ENCODE peak calls at places on chromosome 19, in five cellular contexts. K is gastrocnemius medialis, T is upper lobe of right lung, L is tibial artery, H is MM.1S. B is an unnamed sample.

GRCh38 chr19:53785196-53785889 is 38.8 kb downstream of the NLRP12 start:
- DNase-seq in H (no peak), L (no peak), K (no peak), T (no peak), B (no peak)

GRCh38 chr19:14375582-14376291 is 5.5 kb upstream of the ADGRE5 start:
- DNase-seq in L (peak), K (peak), T (no peak), H (no peak), B (no peak)

GRCh38 chr19:50320051-50320450 is 9.1 kb downstream of the KCNC3 start:
- DNase-seq in T (no peak), H (no peak), K (no peak), L (no peak), B (no peak)

GRCh38 chr19:9865732-9866627 is 30.9 kb downstream of the PIN1 start:
- DNase-seq in K (no peak), T (no peak), L (no peak), H (peak), B (peak)

GRCh38 chr19:40982594-40983101 is 8.4 kb upstream of the CYP2B6 start:
- DNase-seq in L (no peak), T (no peak), H (no peak), K (no peak), B (no peak)

GRCh38 chr19:15300533-15301194 is 31.7 kb downstream of the BRD4 start:
- DNase-seq in H (no peak), K (no peak), T (no peak), L (no peak), B (no peak)

GRCh38 chr19:6233827-6234511 is 45.8 kb downstream of the MLLT1 start:
- DNase-seq in K (peak), H (no peak), L (no peak), T (peak), B (no peak)

GRCh38 chr19:43820098-43820860 is 6.8 kb upstream of the ZNF283 start:
- DNase-seq in K (no peak), H (no peak), T (peak), L (no peak), B (no peak)

GRCh38 chr19:50430888-50431342 is 1.8 kb upstream of the MYBPC2 start:
- DNase-seq in L (no peak), T (no peak), H (no peak), K (no peak), B (no peak)

GRCh38 chr19:7004313-7004931 is 16.8 kb downstream of the MBD3L2B start:
- DNase-seq in K (no peak), T (no peak), L (no peak), H (peak), B (peak)

GRCh38 chr19:51339687-51340656 is 2.0 kb downstream of the VSIG10L start:
- DNase-seq in K (peak), L (peak), T (peak), H (no peak), B (peak)

GRCh38 chr19:44602071-44602470 is 11.3 kb upstream of the IGSF23 start:
- DNase-seq in H (no peak), K (no peak), L (no peak), T (no peak), B (no peak)

GRCh38 chr19:35459414-35460082 is 11.5 kb downstream of the FFAR2 start:
- DNase-seq in H (no peak), T (peak), L (no peak), K (no peak), B (no peak)

GRCh38 chr19:58558066-58558622 is at the start of gene UBE2M:
- DNase-seq in H (peak), T (peak), K (no peak), L (peak), B (no peak)

GRCh38 chr19:7292950-7293794 is 1.0 kb downstream of the INSR start:
- DNase-seq in T (peak), K (no peak), H (peak), L (peak), B (no peak)

GRCh38 chr19:51292971-51293370 is 18.5 kb upstream of the IGLON5 start:
- DNase-seq in H (no peak), T (no peak), L (no peak), K (no peak), B (no peak)

GRCh38 chr19:34067861-34068271 is 104.4 kb upstream of the LSM14A start:
- DNase-seq in H (no peak), K (no peak), L (no peak), T (no peak), B (no peak)

GRCh38 chr19:30848626-30849322 is 476.6 kb downstream of the ZNF536 start:
- DNase-seq in H (no peak), K (no peak), T (no peak), L (no peak), B (no peak)

GRCh38 chr19:50896591-50897190 is 14.5 kb downstream of the KLK4 start:
- DNase-seq in L (peak), T (no peak), H (no peak), K (no peak), B (peak)

GRCh38 chr19:7494416-7495098 is 5.7 kb upstream of the PEX11G start:
- DNase-seq in T (no peak), H (no peak), L (peak), K (peak), B (no peak)

GRCh38 chr19:17988161-17988560 is 19.8 kb upstream of the ARRDC2 start:
- DNase-seq in K (no peak), H (no peak), T (no peak), L (no peak), B (no peak)

GRCh38 chr19:18470153-18470552 is 32.2 kb upstream of the ISYNA1 start:
- DNase-seq in L (no peak), T (no peak), H (no peak), K (no peak), B (no peak)

GRCh38 chr19:12983561-12984142 is 11.6 kb upstream of the NFIX start:
- DNase-seq in L (peak), H (peak), T (peak), K (no peak), B (peak)

GRCh38 chr19:16051254-16052025 is 24.9 kb upstream of the TPM4 start:
- DNase-seq in T (no peak), H (peak), K (no peak), L (no peak), B (peak)

GRCh38 chr19:1860821-1861598 is 2.4 kb downstream of the KLF16 start:
- DNase-seq in L (no peak), T (no peak), K (no peak), H (no peak), B (no peak)

GRCh38 chr19:34841780-34842179 is 68.8 kb upstream of the ZNF599 start:
- DNase-seq in T (no peak), K (no peak), H (no peak), L (no peak), B (no peak)

GRCh38 chr19:7326105-7326877 is 22.4 kb upstream of the ARHGEF18 start:
- DNase-seq in L (peak), T (peak), H (peak), K (no peak), B (no peak)

GRCh38 chr19:18204394-18205179 is 745 bp upstream of the RAB3A start:
- DNase-seq in T (no peak), K (peak), H (no peak), L (no peak), B (peak)

GRCh38 chr19:34468400-34468799 is 13.2 kb upstream of the WTIP start:
- DNase-seq in H (no peak), K (no peak), T (no peak), L (no peak), B (no peak)

DNA sequence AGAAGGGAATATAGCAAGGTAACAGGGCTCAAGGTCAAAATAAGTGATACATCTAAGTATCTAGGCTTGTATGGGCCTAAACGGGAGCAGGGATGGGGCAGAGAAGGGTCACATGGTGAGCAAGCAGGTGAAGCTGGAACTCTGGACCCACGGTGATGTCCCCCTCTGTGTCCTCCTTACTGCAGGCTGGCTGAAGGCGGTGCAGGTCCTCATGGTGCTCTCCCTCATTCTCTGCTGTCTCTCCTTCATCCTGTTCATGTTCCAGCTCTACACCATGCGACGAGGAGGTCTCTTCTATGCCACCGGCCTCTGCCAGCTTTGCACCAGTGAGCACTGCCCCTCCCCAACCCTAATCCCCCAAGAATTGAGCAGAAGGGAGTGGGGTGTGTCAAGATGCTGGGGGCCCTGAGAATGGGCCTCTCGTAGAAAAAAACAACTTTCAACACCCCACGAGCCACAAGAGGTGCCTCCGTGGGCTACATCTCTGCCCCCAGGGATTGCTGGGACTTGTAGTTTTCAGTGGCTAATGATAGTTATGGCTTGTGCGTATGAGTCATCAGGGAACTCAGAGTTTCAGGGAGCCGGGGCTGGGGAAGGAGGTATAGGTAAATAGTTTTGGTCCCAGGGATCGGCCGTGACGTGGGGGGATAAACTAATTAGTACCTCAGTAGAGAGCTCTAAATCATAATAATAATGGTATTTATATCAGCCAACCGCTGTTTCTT is 4.0 kb downstream of the EMP3 start:
- DNase-seq in K (no peak), T (no peak), L (no peak), H (peak), B (no peak)
- H3K4me3 ChIP-seq in K (peak), T (peak), L (no peak), H (peak), B (peak)

GRCh38 chr19:39412100-39412866 is at the start of gene PLEKHG2:
- DNase-seq in L (peak), K (peak), T (peak), H (peak), B (peak)
- H3K4me3 ChIP-seq in L (peak), K (peak), T (peak), H (peak), B (peak)

DNA sequence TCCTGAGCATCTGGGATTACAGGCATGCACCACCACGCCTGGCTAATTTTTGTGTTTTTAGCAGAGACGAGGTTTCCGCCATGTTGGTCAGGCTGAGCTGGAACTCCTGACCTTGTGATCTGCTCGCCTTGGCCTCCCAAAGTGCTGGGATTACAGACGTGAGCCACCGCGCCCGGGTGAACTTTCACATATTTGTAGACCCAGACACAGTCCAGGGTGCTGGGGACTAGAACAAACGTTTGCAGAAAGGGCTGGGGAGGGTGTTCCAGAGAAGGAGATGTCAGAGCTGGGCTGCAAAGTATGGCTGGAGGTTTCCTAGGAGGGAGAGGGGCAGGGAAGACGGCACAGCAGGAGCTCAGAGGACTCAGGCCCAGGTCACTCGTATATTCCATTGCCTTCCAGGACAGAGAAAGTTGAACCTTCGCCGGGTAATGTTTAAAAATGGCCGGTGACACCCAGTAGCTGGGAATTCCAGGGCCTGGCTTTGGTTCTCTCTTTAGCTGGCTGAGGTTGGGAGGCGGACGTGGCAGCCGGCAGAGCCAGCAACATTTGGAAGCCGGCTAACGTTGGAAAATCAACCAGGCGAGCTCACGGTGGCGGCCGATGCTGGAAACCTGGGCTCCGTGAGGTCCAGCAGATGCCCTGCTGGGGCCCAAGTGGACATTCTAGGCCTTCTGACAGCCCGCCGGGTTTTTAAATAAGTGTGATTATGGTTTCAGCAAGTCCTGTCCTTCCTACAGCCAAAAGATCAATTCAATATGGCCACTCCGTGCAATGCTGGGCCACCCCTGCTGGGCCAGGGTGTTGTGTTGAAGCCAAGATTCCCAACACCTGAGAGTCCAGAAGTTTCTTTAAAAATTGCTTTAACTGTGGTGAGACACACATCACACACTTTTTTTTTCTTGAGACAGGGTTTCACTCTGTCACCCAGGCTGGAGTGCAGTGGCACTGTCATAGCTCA is 41.5 kb downstream of the NFIC start:
- DNase-seq in L (peak), H (no peak), T (no peak), K (peak), B (no peak)
- H3K4me3 ChIP-seq in L (peak), H (no peak), T (no peak), K (peak), B (no peak)

GRCh38 chr19:47111081-47111589 is 2.4 kb downstream of the ZC3H4 start:
- DNase-seq in K (no peak), H (peak), L (no peak), T (peak), B (no peak)

GRCh38 chr19:47110521-47111080 is 3.0 kb downstream of the ZC3H4 start:
- DNase-seq in H (no peak), L (no peak), K (no peak), T (no peak), B (peak)

GRCh38 chr19:47109177-47109540 is 4.4 kb downstream of the ZC3H4 start:
- DNase-seq in L (no peak), T (no peak), K (no peak), H (no peak), B (no peak)

GRCh38 chr19:47107953-47108746 is 5.4 kb downstream of the ZC3H4 start:
- DNase-seq in K (no peak), L (no peak), H (no peak), T (no peak), B (no peak)

DNA sequence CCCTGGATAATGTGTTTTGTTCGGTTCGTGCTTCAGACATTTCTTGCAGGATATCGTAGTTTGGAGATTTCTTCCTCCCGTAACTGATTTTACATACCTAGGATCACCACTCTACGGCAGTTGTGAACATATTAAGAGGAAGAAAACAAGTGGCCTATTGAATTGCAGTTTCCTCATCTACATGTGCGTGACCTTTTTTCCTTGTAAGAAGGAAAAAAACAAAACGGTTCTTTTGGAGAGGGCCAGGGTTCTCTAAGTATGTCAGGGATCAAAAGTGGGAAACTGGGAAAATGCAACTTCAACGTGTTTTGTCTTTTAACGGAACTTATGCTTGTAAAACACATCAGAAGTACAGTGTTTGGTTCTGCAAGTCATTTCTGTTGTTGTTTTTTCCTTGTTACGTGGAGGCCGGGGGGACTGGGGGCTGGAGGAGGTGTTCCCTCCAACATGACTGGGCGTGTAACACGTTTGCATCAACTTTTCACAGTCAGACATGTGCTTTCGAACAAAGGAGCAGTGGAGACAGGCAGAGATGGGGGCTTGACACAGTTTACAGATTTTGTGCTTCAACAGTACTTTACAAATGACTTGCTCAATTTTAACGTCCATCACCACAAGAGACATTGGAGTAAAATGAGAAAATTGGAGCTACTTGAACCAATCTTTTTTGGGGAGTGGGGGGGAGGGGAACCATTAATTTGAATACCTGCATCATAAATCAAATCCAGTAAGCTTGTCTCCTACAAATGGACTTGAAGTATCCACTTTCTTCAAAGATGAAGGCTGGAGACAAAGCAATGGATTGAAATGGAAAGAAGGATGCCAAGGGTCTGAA is 3.8 kb downstream of the ZC3H4 start:
- DNase-seq in H (no peak), T (no peak), K (no peak), L (no peak), B (no peak)
- H3K4me3 ChIP-seq in H (peak), T (peak), K (peak), L (peak), B (peak)